ENCODE peak calls at places on chromosomes 11 and 22, in six cellular contexts. U is A549, A is HepG2, B is endothelial cell of umbilical vein, M is GM12878, R is K562. N is an unnamed sample.
A peak's percentile ranks its signal among the peaks of the same experiment; 100 is the strongest.

GRCh38 chr11:11265320-11265719 is 87.7 kb downstream of the CSNK2A3 start:
- DNase-seq in U (no peak), A (no peak), B (no peak), M (no peak), R (no peak), N (no peak)

GRCh38 chr11:86388198-86388597 is 13.5 kb downstream of the CCDC81 start:
- DNase-seq in U (no peak), A (no peak), B (no peak), M (no peak), R (no peak), N (no peak)

GRCh38 chr11:29184939-29185890 is 831.6 kb downstream of the KCNA4 start:
- DNase-seq in U (no peak), A (no peak), B (no peak), M (no peak), R (no peak), N (no peak)

GRCh38 chr22:36900225-36900624 is 13.2 kb upstream of the CSF2RB start:
- DNase-seq in U (no peak), A (no peak), B (no peak), M (no peak), R (no peak), N (peak; percentile 14)

GRCh38 chr11:122107566-122107965 is 8.4 kb downstream of the BLID start:
- DNase-seq in U (no peak), A (no peak), B (no peak), M (no peak), R (no peak), N (no peak)

GRCh38 chr11:108286369-108286768 is 63.5 kb downstream of the ATM start:
- DNase-seq in U (no peak), A (no peak), B (no peak), M (no peak), R (peak; percentile 27), N (peak; percentile 15)

GRCh38 chr11:35292290-35292689 is 127.1 kb downstream of the SLC1A2 start:
- DNase-seq in U (no peak), A (no peak), B (no peak), M (no peak), R (no peak), N (no peak)

GRCh38 chr22:31556627-31557203 is 60.4 kb downstream of the SFI1 start:
- DNase-seq in U (peak; percentile 18), A (peak; percentile 45), B (peak; percentile 53), M (no peak), R (peak; percentile 41), N (peak; percentile 48)

GRCh38 chr22:20775342-20775895 is 1.5 kb downstream of the SERPIND1 start:
- DNase-seq in U (no peak), A (no peak), B (no peak), M (no peak), R (no peak), N (no peak)

GRCh38 chr22:37462983-37463382 is 23.2 kb downstream of the MFNG start:
- DNase-seq in U (no peak), A (peak; percentile 28), B (no peak), M (no peak), R (peak; percentile 40), N (peak; percentile 52)

GRCh38 chr11:47318166-47318565 is 34.3 kb downstream of the MYBPC3 start:
- DNase-seq in U (no peak), A (no peak), B (no peak), M (no peak), R (no peak), N (no peak)

GRCh38 chr22:22666307-22667091 is 22.1 kb downstream of the GGTLC2 start:
- DNase-seq in U (peak; percentile 8), A (peak; percentile 11), B (peak; percentile 10), M (no peak), R (peak; percentile 90), N (peak; percentile 37)

GRCh38 chr11:2375964-2376551 is 1.1 kb upstream of the CD81 start:
- DNase-seq in U (no peak), A (no peak), B (no peak), M (no peak), R (no peak), N (no peak)

GRCh38 chr11:74710291-74710938 is 20.8 kb downstream of the CHRDL2 start:
- DNase-seq in U (no peak), A (no peak), B (peak; percentile 26), M (no peak), R (peak; percentile 78), N (no peak)

GRCh38 chr11:22976146-22976545 is 115.9 kb upstream of the CCDC179 start:
- DNase-seq in U (no peak), A (no peak), B (no peak), M (no peak), R (no peak), N (peak; percentile 79)

GRCh38 chr11:19606856-19607655 is 105.6 kb upstream of the NAV2 start:
- DNase-seq in U (no peak), A (no peak), B (no peak), M (no peak), R (no peak), N (no peak)

GRCh38 chr11:108803781-108804180 is 138.9 kb downstream of the DDX10 start:
- DNase-seq in U (no peak), A (no peak), B (no peak), M (no peak), R (no peak), N (no peak)

GRCh38 chr11:46826310-46827044 is 19.6 kb downstream of the CKAP5 start:
- DNase-seq in U (peak; percentile 54), A (peak; percentile 90), B (peak; percentile 86), M (no peak), R (peak; percentile 87), N (peak; percentile 41)

GRCh38 chr11:1224109-1224485 is 1.2 kb downstream of the MUC5B start:
- DNase-seq in U (no peak), A (no peak), B (no peak), M (no peak), R (no peak), N (no peak)

DNA sequence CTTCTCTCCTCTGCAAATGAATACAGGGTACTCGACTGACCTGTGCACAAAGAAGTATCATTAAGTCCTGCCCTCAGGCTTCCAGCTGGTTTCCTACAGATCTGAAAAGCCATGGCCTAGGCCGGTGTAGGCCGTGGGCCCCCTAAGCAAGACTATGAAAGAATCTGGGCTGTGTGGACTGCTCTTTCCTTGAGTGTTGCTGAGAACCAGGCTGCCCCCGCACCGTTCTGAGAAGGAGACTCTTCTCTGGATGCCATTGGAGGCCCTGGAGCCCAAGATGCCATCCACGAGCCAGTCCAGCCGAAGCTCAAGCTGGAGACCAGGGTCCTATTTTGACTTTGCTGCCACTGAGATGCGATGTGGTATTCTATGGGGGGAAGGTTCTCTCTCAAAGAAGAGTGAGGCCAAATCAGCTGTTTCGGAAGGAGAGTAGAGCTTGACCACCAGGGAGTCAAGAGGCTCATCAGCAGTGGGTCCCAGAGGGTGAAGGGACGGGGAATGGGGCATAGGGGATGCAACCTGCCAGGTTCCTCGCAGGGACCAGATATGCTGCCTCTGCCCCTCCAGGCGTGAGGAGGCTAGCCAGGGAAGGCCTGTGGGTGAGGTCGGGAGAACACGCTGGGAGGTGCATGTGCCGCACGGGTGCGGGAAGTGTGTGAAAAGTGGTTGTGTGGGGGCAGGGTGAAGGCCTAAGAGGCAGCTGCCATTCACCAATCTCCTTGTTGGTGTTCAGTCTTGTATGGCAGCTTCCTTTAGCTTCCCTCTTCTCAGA is 96.4 kb upstream of the B3GAT1 start:
- DNase-seq in U (no peak), A (no peak), B (no peak), M (no peak), R (no peak), N (no peak)
- TF ChIP-seq MAX in U (no peak), A (no peak), B (no peak), M (no peak), R (no peak), N (no peak)

GRCh38 chr11:101482556-101483124 is 101.2 kb downstream of the TRPC6 start:
- DNase-seq in U (no peak), A (no peak), B (no peak), M (no peak), R (no peak), N (no peak)

GRCh38 chr11:101487775-101488174 is 96.0 kb downstream of the TRPC6 start:
- DNase-seq in U (no peak), A (no peak), B (no peak), M (no peak), R (no peak), N (no peak)
- TF ChIP-seq MYC in U (no peak), A (no peak), B (no peak), M (no peak), R (no peak), N (no peak)

GRCh38 chr22:48404801-48405447 is 1422.7 kb downstream of the BRD1 start:
- DNase-seq in U (no peak), A (no peak), B (no peak), M (no peak), R (no peak), N (no peak)
- TF ChIP-seq MAX in U (no peak), A (no peak), B (no peak), M (no peak), R (no peak), N (no peak)

GRCh38 chr22:19057999-19058491 is 64.2 kb downstream of the DGCR2 start:
- DNase-seq in U (no peak), A (no peak), B (no peak), M (no peak), R (no peak), N (no peak)
- TF ChIP-seq MYC in U (no peak), A (no peak), B (no peak), M (no peak), R (peak; percentile 5), N (no peak)

GRCh38 chr22:29493636-29494035 is 13.6 kb downstream of the NEFH start:
- DNase-seq in U (no peak), A (no peak), B (no peak), M (no peak), R (no peak), N (no peak)
- TF ChIP-seq MAX in U (no peak), A (no peak), B (no peak), M (no peak), R (no peak), N (no peak)

GRCh38 chr11:83039566-83039965 is 32.1 kb downstream of the RAB30 start:
- DNase-seq in U (no peak), A (no peak), B (peak; percentile 24), M (no peak), R (no peak), N (no peak)
- TF ChIP-seq MYC in U (no peak), A (no peak), B (no peak), M (no peak), R (no peak), N (no peak)

GRCh38 chr22:46748948-46749681 is 11.1 kb upstream of the CERK start:
- DNase-seq in U (no peak), A (no peak), B (peak; percentile 91), M (no peak), R (no peak), N (peak; percentile 20)
- TF ChIP-seq MAX in U (no peak), A (no peak), B (no peak), M (no peak), R (no peak), N (no peak)

GRCh38 chr11:15816996-15817395 is 539.4 kb downstream of the SOX6 start:
- DNase-seq in U (no peak), A (no peak), B (no peak), M (no peak), R (no peak), N (no peak)

GRCh38 chr11:15818132-15818842 is 538.1 kb downstream of the SOX6 start:
- DNase-seq in U (no peak), A (no peak), B (no peak), M (no peak), R (no peak), N (no peak)

GRCh38 chr11:15821471-15821870 is 534.9 kb downstream of the SOX6 start:
- DNase-seq in U (no peak), A (no peak), B (no peak), M (no peak), R (no peak), N (no peak)

GRCh38 chr11:15816270-15816871 is 540.0 kb downstream of the SOX6 start:
- DNase-seq in U (no peak), A (no peak), B (peak; percentile 24), M (no peak), R (no peak), N (no peak)

GRCh38 chr11:15819679-15820286 is 536.6 kb downstream of the SOX6 start:
- DNase-seq in U (peak; percentile 41), A (peak; percentile 46), B (peak; percentile 61), M (no peak), R (peak; percentile 66), N (peak; percentile 49)
- TF ChIP-seq MYC in U (no peak), A (no peak), B (no peak), M (no peak), R (no peak), N (no peak)

N was measured in NB4.